ENCODE peak calls at places on chromosomes 16 and 17, in nine cellular contexts. O is choroid plexus epithelial cell, T is progenitor cell of endocrine pancreas, J is endothelial cell, L is HFF-Myc, P is GM10248, S is vagina, W is A673, D is heart right ventricle. Q is an unnamed sample.

GRCh38 chr16:84059111-84059510 is 16.5 kb upstream of the SLC38A8 start:
- DNase-seq in L (no peak), O (no peak), T (no peak), S (no peak), D (no peak), P (no peak), W (no peak), J (no peak), Q (no peak)

GRCh38 chr17:14341866-14342265 is 41.0 kb downstream of the HS3ST3B1 start:
- DNase-seq in P (no peak), O (no peak), D (no peak), J (no peak), W (no peak), L (no peak), S (no peak), T (no peak), Q (no peak)

GRCh38 chr16:7182510-7183109 is 150.0 kb upstream of the RBFOX1 start:
- DNase-seq in W (peak), J (no peak), S (no peak), T (peak), O (no peak), L (no peak), D (no peak), P (no peak), Q (no peak)

GRCh38 chr16:12086861-12087260 is 110.3 kb downstream of the SNX29 start:
- DNase-seq in S (no peak), P (no peak), L (no peak), O (peak), J (no peak), D (no peak), T (no peak), W (no peak), Q (no peak)

GRCh38 chr17:62741290-62741689 is 66.8 kb downstream of the MARCHF10 start:
- DNase-seq in D (no peak), S (no peak), W (no peak), J (no peak), T (no peak), P (no peak), L (no peak), O (no peak), Q (no peak)

GRCh38 chr16:52487849-52488457 is 59.0 kb downstream of the TOX3 start:
- DNase-seq in L (no peak), P (no peak), J (no peak), T (no peak), W (no peak), S (no peak), D (no peak), O (no peak), Q (no peak)

GRCh38 chr16:87877942-87878507 is 8.7 kb upstream of the SLC7A5 start:
- DNase-seq in P (no peak), O (no peak), S (no peak), J (no peak), L (no peak), T (no peak), D (no peak), W (no peak), Q (no peak)

GRCh38 chr16:71610447-71610846 is 15.5 kb upstream of the MARVELD3 start:
- DNase-seq in D (no peak), T (no peak), W (no peak), O (no peak), L (no peak), S (no peak), P (no peak), J (no peak), Q (no peak)

GRCh38 chr16:81723098-81723723 is 55.9 kb upstream of the PLCG2 start:
- DNase-seq in O (peak), D (no peak), T (no peak), P (peak), L (no peak), W (peak), S (peak), J (peak), Q (peak)

GRCh38 chr16:1613240-1613639 is 1.1 kb downstream of the CRAMP1 start:
- DNase-seq in W (no peak), O (peak), L (no peak), P (no peak), D (no peak), S (no peak), J (no peak), T (no peak), Q (peak)

GRCh38 chr16:65919116-65919515 is 447.4 kb upstream of the CDH5 start:
- DNase-seq in W (no peak), S (no peak), L (no peak), O (no peak), J (no peak), D (no peak), P (no peak), T (no peak), Q (no peak)

GRCh38 chr16:4698321-4699029 is 5.1 kb downstream of the NUDT16L1 start:
- DNase-seq in L (no peak), W (no peak), D (no peak), P (no peak), O (no peak), J (no peak), S (no peak), T (no peak), Q (no peak)

GRCh38 chr17:62822080-62822904 is 14.2 kb upstream of the MARCHF10 start:
- DNase-seq in L (no peak), S (no peak), J (no peak), T (no peak), O (peak), W (no peak), P (no peak), D (no peak), Q (peak)

GRCh38 chr17:80802626-80803450 is 188.8 kb upstream of the CHMP6 start:
- DNase-seq in W (no peak), O (no peak), P (no peak), D (no peak), J (no peak), T (no peak), L (no peak), S (no peak), Q (no peak)

GRCh38 chr16:83200005-83200779 is 573.4 kb downstream of the CDH13 start:
- DNase-seq in T (no peak), O (peak), D (peak), L (no peak), W (no peak), S (peak), J (no peak), P (no peak), Q (peak)

GRCh38 chr16:68146583-68146982 is 61.4 kb downstream of the NFATC3 start:
- DNase-seq in O (peak), P (no peak), J (no peak), D (no peak), T (no peak), S (no peak), W (peak), L (peak), Q (no peak)

GRCh38 chr16:75108792-75109731 is 7.5 kb downstream of the LDHD start:
- DNase-seq in L (peak), S (peak), D (peak), J (no peak), T (no peak), P (peak), O (peak), W (peak), Q (peak)

GRCh38 chr16:88772871-88773811 is 11.9 kb downstream of the PIEZO1 start:
- DNase-seq in O (peak), T (no peak), W (peak), P (no peak), D (peak), S (no peak), J (no peak), L (peak), Q (no peak)

GRCh38 chr16:48064971-48065370 is 90.8 kb downstream of the ABCC12 start:
- DNase-seq in D (no peak), W (no peak), O (no peak), L (no peak), T (no peak), J (no peak), S (no peak), P (no peak), Q (peak)

GRCh38 chr17:7561589-7562207 is at the start of gene SENP3:
- DNase-seq in W (peak), D (peak), J (peak), L (no peak), O (peak), S (peak), T (peak), P (peak), Q (peak)

GRCh38 chr17:50014471-50015088 is 19.6 kb upstream of the DLX3 start:
- DNase-seq in W (no peak), J (no peak), D (no peak), L (no peak), S (no peak), P (no peak), T (no peak), O (no peak), Q (no peak)

GRCh38 chr17:30824002-30824355 is 513 bp downstream of the CRLF3 start:
- DNase-seq in S (no peak), P (no peak), J (peak), O (no peak), T (no peak), D (no peak), W (peak), L (no peak), Q (peak)

GRCh38 chr16:30886145-30886544 is 7.7 kb downstream of the BCL7C start:
- DNase-seq in D (no peak), T (no peak), O (no peak), S (no peak), W (no peak), L (no peak), P (no peak), J (no peak), Q (no peak)

GRCh38 chr16:69942627-69943170 is 8.4 kb upstream of the CLEC18A start:
- DNase-seq in W (no peak), D (no peak), L (no peak), P (no peak), O (no peak), T (no peak), J (no peak), S (no peak), Q (no peak)

GRCh38 chr16:88383401-88384221 is 852 bp downstream of the ZNF469 start:
- DNase-seq in W (no peak), J (no peak), S (no peak), P (no peak), O (peak), L (peak), T (peak), D (peak), Q (no peak)

GRCh38 chr17:29368926-29369325 is 21.2 kb upstream of the TAOK1 start:
- DNase-seq in O (no peak), D (peak), W (no peak), J (no peak), L (no peak), T (no peak), P (no peak), S (no peak), Q (no peak)

GRCh38 chr17:28342313-28342712 is 6.8 kb downstream of the TNFAIP1 start:
- DNase-seq in W (no peak), T (no peak), S (no peak), P (no peak), L (no peak), O (no peak), D (no peak), J (no peak), Q (no peak)

GRCh38 chr16:23745263-23745662 is 9.6 kb upstream of the CHP2 start:
- DNase-seq in J (no peak), P (no peak), S (no peak), D (no peak), O (no peak), L (no peak), T (no peak), W (no peak), Q (no peak)

GRCh38 chr17:58369214-58370031 is 17.4 kb upstream of the SUPT4H1 start:
- DNase-seq in S (peak), O (no peak), L (no peak), T (no peak), W (no peak), J (no peak), P (peak), D (no peak), Q (no peak)

GRCh38 chr17:58370309-58370708 is 18.3 kb upstream of the SUPT4H1 start:
- DNase-seq in O (no peak), D (no peak), W (no peak), T (no peak), L (no peak), J (no peak), P (no peak), S (peak), Q (no peak)

GRCh38 chr17:58367462-58367861 is 15.5 kb upstream of the SUPT4H1 start:
- DNase-seq in P (no peak), J (no peak), D (no peak), L (no peak), W (no peak), O (no peak), S (no peak), T (no peak), Q (no peak)

GRCh38 chr17:58370716-58371115 is 18.7 kb upstream of the SUPT4H1 start:
- DNase-seq in W (no peak), O (no peak), T (no peak), P (no peak), J (no peak), L (no peak), D (no peak), S (peak), Q (no peak)

GRCh38 chr17:58368860-58369213 is 16.8 kb upstream of the SUPT4H1 start:
- DNase-seq in S (no peak), W (no peak), P (no peak), J (no peak), D (no peak), L (no peak), O (no peak), T (no peak), Q (no peak)
- TF ChIP-seq CTCF in S (no peak), W (no peak), P (no peak), J (no peak), D (no peak), L (no peak), O (no peak), T (no peak), Q (no peak)

DNA sequence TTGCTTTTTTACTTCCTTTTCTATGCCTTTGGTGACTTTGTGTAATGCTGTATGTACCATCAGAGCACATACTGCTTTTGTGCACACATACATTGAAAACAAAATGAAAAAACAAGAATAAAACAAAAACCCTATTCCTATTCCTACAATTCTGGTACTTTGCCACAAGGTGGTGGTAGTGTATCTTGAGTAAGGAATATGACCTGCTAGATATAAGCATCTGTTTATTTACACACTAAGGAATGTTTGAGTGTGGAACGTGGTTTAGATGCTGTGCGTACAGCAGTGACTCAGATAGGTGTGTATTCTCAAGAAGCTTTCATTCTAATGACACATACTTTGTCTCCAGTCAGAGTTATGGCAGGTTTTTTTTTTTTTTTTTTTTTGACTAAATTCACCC is 606.2 kb downstream of the WWOX start:
- DNase-seq in P (peak), D (no peak), J (no peak), W (peak), T (no peak), O (peak), L (peak), S (no peak), Q (peak)
- TF ChIP-seq CTCF in P (peak), D (peak), J (peak), W (peak), T (peak), O (peak), L (peak), S (peak), Q (peak)

GRCh38 chr17:38559025-38559879 is 46.5 kb downstream of the SRCIN1 start:
- DNase-seq in L (no peak), J (peak), D (peak), O (peak), S (peak), P (peak), T (peak), W (peak), Q (peak)
- TF ChIP-seq CTCF in L (no peak), J (no peak), D (no peak), O (no peak), S (no peak), P (peak), T (peak), W (no peak), Q (no peak)

GRCh38 chr17:64773836-64774761 is 112.0 kb upstream of the SMURF2 start:
- DNase-seq in J (peak), W (peak), T (peak), S (no peak), L (peak), D (no peak), O (peak), P (peak), Q (peak)
- TF ChIP-seq CTCF in J (no peak), W (peak), T (peak), S (no peak), L (peak), D (no peak), O (peak), P (no peak), Q (peak)

DNA sequence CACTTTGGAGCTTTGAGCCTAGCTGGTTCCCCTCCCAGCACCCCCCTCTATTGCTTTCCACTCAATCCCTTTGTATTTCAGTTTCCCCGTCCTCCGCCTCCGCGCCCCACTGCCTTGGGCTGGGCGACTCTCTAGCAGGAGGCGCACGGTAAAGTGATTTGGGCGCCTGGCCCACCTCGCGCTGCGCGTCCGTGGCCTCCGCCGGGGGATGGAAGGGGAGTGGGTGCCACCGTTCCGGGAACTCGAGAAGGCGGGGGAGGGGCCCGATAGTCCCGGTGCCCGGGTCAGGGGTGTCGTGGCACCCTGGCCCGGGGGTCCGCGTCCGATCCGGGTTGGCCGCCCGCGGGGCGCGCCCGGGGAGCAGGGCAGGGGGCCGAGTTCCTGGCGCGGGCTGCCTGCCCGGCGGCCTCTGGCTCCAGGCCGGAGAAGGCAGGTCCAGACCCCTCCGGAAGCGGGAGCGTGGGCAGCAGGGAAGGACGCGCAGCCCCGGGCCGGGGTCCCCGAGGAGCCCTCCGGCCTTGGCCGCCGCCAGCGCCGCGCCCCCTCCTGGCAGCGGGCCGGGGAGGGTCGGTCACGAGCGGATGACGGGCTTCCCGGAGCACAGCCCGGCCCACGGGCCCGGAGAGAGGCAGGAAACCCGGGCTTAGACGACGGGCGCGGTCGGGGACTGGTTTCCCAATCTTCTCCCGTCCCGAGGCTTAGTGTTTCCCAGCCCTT is 15.8 kb downstream of the MEOX1 start:
- DNase-seq in L (no peak), S (no peak), W (no peak), P (no peak), O (peak), D (peak), T (peak), J (peak), Q (no peak)
- TF ChIP-seq CTCF in L (no peak), S (no peak), W (no peak), P (no peak), O (no peak), D (no peak), T (peak), J (peak), Q (no peak)

DNA sequence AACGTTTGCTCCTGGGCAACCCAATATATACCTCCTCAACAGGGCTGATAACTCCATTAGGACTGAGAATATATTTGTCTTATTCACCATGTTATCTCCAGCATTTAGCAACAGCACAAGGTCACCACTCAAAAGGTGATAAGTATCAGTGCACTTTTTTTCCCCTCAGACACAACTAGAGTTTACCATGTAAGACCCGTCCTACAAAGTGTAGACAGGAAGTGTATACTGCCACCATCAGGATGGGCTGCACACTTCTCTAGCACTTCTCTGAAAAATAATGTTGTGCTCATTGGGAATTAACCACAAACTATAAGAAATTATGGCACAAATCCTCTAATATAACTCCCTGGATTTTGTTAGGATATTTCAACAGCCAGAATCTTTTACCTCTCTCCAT is 5.7 kb upstream of the VAT1L start:
- DNase-seq in O (peak), S (no peak), W (no peak), D (no peak), P (no peak), T (no peak), L (no peak), J (no peak), Q (peak)
- TF ChIP-seq CTCF in O (peak), S (no peak), W (peak), D (no peak), P (peak), T (peak), L (peak), J (no peak), Q (peak)

DNA sequence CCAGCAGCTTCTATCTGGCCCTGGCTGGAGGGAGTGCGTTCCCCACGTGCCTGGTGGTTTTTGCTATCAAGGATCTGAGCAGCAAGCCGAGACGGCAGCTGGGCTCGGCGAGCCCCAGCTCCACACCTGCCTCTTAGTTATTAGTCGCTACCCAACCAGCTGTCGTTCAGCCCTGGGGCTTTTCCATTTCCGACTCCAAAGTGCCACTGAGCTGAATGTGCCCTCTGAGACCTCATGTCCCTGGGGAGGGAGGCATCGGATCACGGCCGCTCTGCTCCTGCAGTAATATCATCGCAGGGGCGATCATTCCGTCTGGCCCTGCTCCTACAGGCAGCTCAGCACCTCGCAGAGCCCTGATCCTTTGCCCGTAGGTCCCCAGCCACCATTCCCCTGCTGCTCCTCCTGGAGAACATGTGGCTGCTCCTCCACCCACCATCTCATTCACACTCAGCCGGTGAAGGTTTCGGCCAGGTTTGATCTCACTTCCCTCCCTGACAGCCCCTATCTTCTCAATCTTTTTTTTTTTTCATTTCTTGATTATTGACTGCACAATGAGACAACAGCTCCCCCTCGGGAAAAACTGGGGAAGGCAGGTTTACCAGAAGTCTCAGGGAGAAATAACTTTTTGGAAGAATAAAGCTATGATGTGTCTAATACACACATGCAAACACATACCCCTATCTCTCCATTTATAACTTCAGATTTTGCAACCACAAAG is 86.7 kb downstream of the ZFHX3 start:
- DNase-seq in S (no peak), J (no peak), L (no peak), D (no peak), T (no peak), P (no peak), W (peak), O (peak), Q (peak)
- TF ChIP-seq CTCF in S (no peak), J (no peak), L (peak), D (no peak), T (peak), P (no peak), W (peak), O (peak), Q (peak)

DNA sequence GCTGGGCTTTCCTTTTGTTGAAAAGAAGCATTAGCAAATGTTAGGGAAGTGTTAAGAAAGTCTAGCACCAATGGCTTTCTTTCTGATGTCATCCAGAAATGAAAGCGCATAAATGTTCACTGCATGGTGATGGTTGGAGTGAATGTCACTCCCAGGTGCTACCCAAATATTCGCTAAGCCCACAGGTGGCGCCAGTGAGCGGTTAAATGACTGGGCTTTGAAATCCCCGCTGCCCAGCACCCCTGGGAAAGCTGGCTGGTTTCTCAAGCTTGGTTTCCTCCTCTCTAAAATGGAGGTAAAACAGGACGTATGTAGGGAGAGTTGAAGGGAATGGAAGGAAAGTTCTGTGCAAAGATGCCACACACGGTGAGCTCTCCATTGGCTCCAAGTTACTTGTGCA is 104.4 kb downstream of the IRX5 start:
- DNase-seq in S (no peak), O (no peak), J (peak), W (peak), T (peak), P (peak), D (peak), L (no peak), Q (peak)
- TF ChIP-seq CTCF in S (no peak), O (peak), J (peak), W (peak), T (peak), P (peak), D (peak), L (peak), Q (peak)

GRCh38 chr17:3551189-3551588 is 6.4 kb downstream of the TRPV3 start:
- DNase-seq in S (no peak), L (no peak), J (no peak), T (no peak), D (no peak), W (no peak), P (no peak), O (no peak), Q (no peak)
- TF ChIP-seq CTCF in S (no peak), L (peak), J (peak), T (no peak), D (no peak), W (no peak), P (no peak), O (peak), Q (no peak)